ENCODE peak calls at places on chromosomes 2 and 18, in five cellular contexts. One of them, this sample, is unnamed. For H3K36me3, the result is how much of the 10 kb centered on the place peaks cover.

GRCh38 chr2:135409436-135409835 is 121.6 kb downstream of the ZRANB3 start:
- DNase-seq in HCT116: no peak
- DNase-seq in fibroblast of lung: no peak
- DNase-seq in pancreas: no peak
- DNase-seq in neural progenitor cell: no peak
- DNase-seq in this sample: no peak

GRCh38 chr2:230671117-230671516 is 41.5 kb upstream of the CAB39 start:
- DNase-seq in HCT116: no peak
- DNase-seq in fibroblast of lung: peak
- DNase-seq in pancreas: no peak
- DNase-seq in neural progenitor cell: no peak
- DNase-seq in this sample: peak

GRCh38 chr2:36550006-36550405 is 48.0 kb downstream of the FEZ2 start:
- DNase-seq in HCT116: no peak
- DNase-seq in fibroblast of lung: no peak
- DNase-seq in pancreas: no peak
- DNase-seq in neural progenitor cell: no peak
- DNase-seq in this sample: no peak

GRCh38 chr2:207156451-207157161 is 9.1 kb downstream of the KLF7 start:
- DNase-seq in HCT116: no peak
- DNase-seq in fibroblast of lung: peak
- DNase-seq in pancreas: no peak
- DNase-seq in neural progenitor cell: no peak
- DNase-seq in this sample: no peak

GRCh38 chr2:137367361-137367760 is 596.9 kb upstream of the HNMT start:
- DNase-seq in HCT116: no peak
- DNase-seq in fibroblast of lung: no peak
- DNase-seq in pancreas: no peak
- DNase-seq in neural progenitor cell: no peak
- DNase-seq in this sample: no peak

GRCh38 chr2:190786404-190787166 is 94.0 kb upstream of the GLS start:
- DNase-seq in HCT116: no peak
- DNase-seq in fibroblast of lung: no peak
- DNase-seq in pancreas: no peak
- DNase-seq in neural progenitor cell: no peak
- DNase-seq in this sample: no peak

GRCh38 chr2:42009657-42010580 is 37.9 kb upstream of the PKDCC start:
- DNase-seq in HCT116: no peak
- DNase-seq in fibroblast of lung: no peak
- DNase-seq in pancreas: no peak
- DNase-seq in neural progenitor cell: no peak
- DNase-seq in this sample: peak

GRCh38 chr2:74481961-74482800 is 617 bp downstream of the CCDC142 start:
- DNase-seq in HCT116: no peak
- DNase-seq in fibroblast of lung: no peak
- DNase-seq in pancreas: no peak
- DNase-seq in neural progenitor cell: peak
- DNase-seq in this sample: peak

GRCh38 chr2:70527447-70528080 is 26.1 kb downstream of the TGFA start:
- DNase-seq in HCT116: no peak
- DNase-seq in fibroblast of lung: no peak
- DNase-seq in pancreas: no peak
- DNase-seq in neural progenitor cell: no peak
- DNase-seq in this sample: no peak

GRCh38 chr2:79511320-79511951 is 1.4 kb upstream of the CTNNA2 start:
- DNase-seq in HCT116: no peak
- DNase-seq in fibroblast of lung: peak
- DNase-seq in pancreas: peak
- DNase-seq in neural progenitor cell: peak
- DNase-seq in this sample: no peak

GRCh38 chr18:68103561-68103960 is 587.0 kb upstream of the DSEL start:
- DNase-seq in HCT116: no peak
- DNase-seq in fibroblast of lung: no peak
- DNase-seq in pancreas: no peak
- DNase-seq in neural progenitor cell: no peak
- DNase-seq in this sample: no peak

GRCh38 chr2:216716109-216716508 is 20.8 kb upstream of the IGFBP5 start:
- DNase-seq in HCT116: no peak
- DNase-seq in fibroblast of lung: no peak
- DNase-seq in pancreas: no peak
- DNase-seq in neural progenitor cell: no peak
- DNase-seq in this sample: no peak

GRCh38 chr2:70954886-70955285 is 19.2 kb downstream of the ATP6V1B1 start:
- DNase-seq in HCT116: no peak
- DNase-seq in fibroblast of lung: no peak
- DNase-seq in pancreas: peak
- DNase-seq in neural progenitor cell: peak
- DNase-seq in this sample: no peak

GRCh38 chr2:43707255-43707654 is 31.0 kb upstream of the C1GALT1C1L start:
- DNase-seq in HCT116: no peak
- DNase-seq in fibroblast of lung: peak
- DNase-seq in pancreas: peak
- DNase-seq in neural progenitor cell: no peak
- DNase-seq in this sample: no peak

GRCh38 chr2:937530-937929 is 13.1 kb upstream of the SNTG2 start:
- DNase-seq in HCT116: no peak
- DNase-seq in fibroblast of lung: no peak
- DNase-seq in pancreas: no peak
- DNase-seq in neural progenitor cell: no peak
- DNase-seq in this sample: peak

GRCh38 chr2:229174794-229175529 is 96.1 kb downstream of the PID1 start:
- DNase-seq in HCT116: no peak
- DNase-seq in fibroblast of lung: peak
- DNase-seq in pancreas: no peak
- DNase-seq in neural progenitor cell: no peak
- DNase-seq in this sample: no peak

GRCh38 chr2:221571108-221571390 is 1.1 kb downstream of the EPHA4 start:
- DNase-seq in HCT116: no peak
- DNase-seq in fibroblast of lung: peak
- DNase-seq in pancreas: no peak
- DNase-seq in neural progenitor cell: no peak
- DNase-seq in this sample: no peak

GRCh38 chr2:201883559-201883958 is 77.2 kb downstream of the CDK15 start:
- DNase-seq in HCT116: no peak
- DNase-seq in fibroblast of lung: no peak
- DNase-seq in pancreas: no peak
- DNase-seq in neural progenitor cell: no peak
- DNase-seq in this sample: no peak

GRCh38 chr18:39751161-39751560 is 2185.6 kb upstream of the CELF4 start:
- DNase-seq in HCT116: no peak
- DNase-seq in fibroblast of lung: peak
- DNase-seq in pancreas: no peak
- DNase-seq in neural progenitor cell: no peak
- DNase-seq in this sample: no peak

GRCh38 chr18:79542213-79542612 is 137.4 kb upstream of the CTDP1 start:
- DNase-seq in HCT116: no peak
- DNase-seq in fibroblast of lung: no peak
- DNase-seq in pancreas: no peak
- DNase-seq in neural progenitor cell: no peak
- DNase-seq in this sample: no peak

GRCh38 chr18:36311026-36311570 is 13.6 kb downstream of the FHOD3 start:
- DNase-seq in HCT116: no peak
- DNase-seq in fibroblast of lung: no peak
- DNase-seq in pancreas: no peak
- DNase-seq in neural progenitor cell: no peak
- DNase-seq in this sample: no peak

GRCh38 chr2:144407262-144407661 is 112.7 kb downstream of the ZEB2 start:
- DNase-seq in HCT116: no peak
- DNase-seq in fibroblast of lung: no peak
- DNase-seq in pancreas: no peak
- DNase-seq in neural progenitor cell: no peak
- DNase-seq in this sample: no peak

GRCh38 chr2:142218471-142218870 is 87.7 kb upstream of the LRP1B start:
- DNase-seq in HCT116: no peak
- DNase-seq in fibroblast of lung: no peak
- DNase-seq in pancreas: no peak
- DNase-seq in neural progenitor cell: no peak
- DNase-seq in this sample: peak

GRCh38 chr18:53698907-53699306 is 525.6 kb downstream of the MBD2 start:
- DNase-seq in HCT116: no peak
- DNase-seq in fibroblast of lung: no peak
- DNase-seq in pancreas: no peak
- DNase-seq in neural progenitor cell: peak
- DNase-seq in this sample: peak

GRCh38 chr2:213080969-213081617 is 70.3 kb downstream of the IKZF2 start:
- DNase-seq in HCT116: no peak
- DNase-seq in fibroblast of lung: no peak
- DNase-seq in pancreas: no peak
- DNase-seq in neural progenitor cell: no peak
- DNase-seq in this sample: no peak

GRCh38 chr2:10132596-10132995 is 10.1 kb downstream of the RRM2 start:
- DNase-seq in HCT116: no peak
- DNase-seq in fibroblast of lung: no peak
- DNase-seq in pancreas: no peak
- DNase-seq in neural progenitor cell: no peak
- DNase-seq in this sample: peak
- H3K36me3 ChIP-seq in HCT116: under half
- H3K36me3 ChIP-seq in fibroblast of lung: under half
- H3K36me3 ChIP-seq in pancreas: under half
- H3K36me3 ChIP-seq in neural progenitor cell: under half
- H3K36me3 ChIP-seq in this sample: half or more

GRCh38 chr2:218271487-218271797 is 1.1 kb downstream of the PNKD start:
- DNase-seq in HCT116: no peak
- DNase-seq in fibroblast of lung: no peak
- DNase-seq in pancreas: no peak
- DNase-seq in neural progenitor cell: no peak
- DNase-seq in this sample: no peak
- H3K27ac ChIP-seq in HCT116: peak
- H3K27ac ChIP-seq in fibroblast of lung: peak
- H3K27ac ChIP-seq in pancreas: peak
- H3K27ac ChIP-seq in neural progenitor cell: no peak
- H3K27ac ChIP-seq in this sample: no peak

GRCh38 chr2:188292446-188293239 is 969 bp downstream of the GULP1 start:
- DNase-seq in HCT116: peak
- DNase-seq in fibroblast of lung: peak
- DNase-seq in pancreas: peak
- DNase-seq in neural progenitor cell: peak
- DNase-seq in this sample: peak
- H3K4me3 ChIP-seq in HCT116: peak
- H3K4me3 ChIP-seq in fibroblast of lung: peak
- H3K4me3 ChIP-seq in pancreas: peak
- H3K4me3 ChIP-seq in neural progenitor cell: peak
- H3K4me3 ChIP-seq in this sample: peak

DNA sequence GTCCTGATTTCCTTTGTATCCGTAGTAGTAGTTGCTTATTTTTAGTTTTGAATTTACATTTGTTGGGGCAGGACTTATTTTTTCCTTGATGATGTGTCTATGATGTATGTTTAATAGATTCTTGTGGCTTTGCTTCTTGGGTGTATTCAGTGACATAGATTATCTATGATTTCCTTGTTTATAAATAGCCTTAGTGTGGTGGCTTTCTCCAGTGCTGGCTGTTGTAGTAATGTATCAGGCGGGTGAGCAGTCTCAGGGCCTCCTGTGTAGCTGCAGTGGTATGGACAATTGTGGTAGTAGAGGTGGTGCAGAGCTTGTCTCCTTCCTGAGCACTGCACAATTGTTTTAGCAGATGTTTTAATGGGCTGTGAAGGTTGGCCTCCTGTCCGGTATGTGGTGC is 60.5 kb downstream of the SMCHD1 start:
- DNase-seq in HCT116: no peak
- DNase-seq in fibroblast of lung: peak
- DNase-seq in pancreas: no peak
- DNase-seq in neural progenitor cell: no peak
- DNase-seq in this sample: no peak
- H3K36me3 ChIP-seq in HCT116: under half
- H3K36me3 ChIP-seq in fibroblast of lung: under half
- H3K36me3 ChIP-seq in pancreas: under half
- H3K36me3 ChIP-seq in neural progenitor cell: under half
- H3K36me3 ChIP-seq in this sample: half or more

GRCh38 chr18:44855681-44856080 is 175.0 kb downstream of the SETBP1 start:
- DNase-seq in HCT116: no peak
- DNase-seq in fibroblast of lung: no peak
- DNase-seq in pancreas: no peak
- DNase-seq in neural progenitor cell: no peak
- DNase-seq in this sample: no peak
- H3K27ac ChIP-seq in HCT116: no peak
- H3K27ac ChIP-seq in fibroblast of lung: no peak
- H3K27ac ChIP-seq in pancreas: no peak
- H3K27ac ChIP-seq in neural progenitor cell: no peak
- H3K27ac ChIP-seq in this sample: no peak

GRCh38 chr2:38037325-38037724 is 38.6 kb downstream of the CYP1B1 start:
- DNase-seq in HCT116: no peak
- DNase-seq in fibroblast of lung: no peak
- DNase-seq in pancreas: no peak
- DNase-seq in neural progenitor cell: no peak
- DNase-seq in this sample: no peak
- H3K4me3 ChIP-seq in HCT116: no peak
- H3K4me3 ChIP-seq in fibroblast of lung: no peak
- H3K4me3 ChIP-seq in pancreas: no peak
- H3K4me3 ChIP-seq in neural progenitor cell: no peak
- H3K4me3 ChIP-seq in this sample: no peak

GRCh38 chr2:38497670-38498037 is 105.1 kb downstream of the HNRNPLL start:
- DNase-seq in HCT116: no peak
- DNase-seq in fibroblast of lung: no peak
- DNase-seq in pancreas: no peak
- DNase-seq in neural progenitor cell: no peak
- DNase-seq in this sample: no peak
- H3K36me3 ChIP-seq in HCT116: under half
- H3K36me3 ChIP-seq in fibroblast of lung: under half
- H3K36me3 ChIP-seq in pancreas: under half
- H3K36me3 ChIP-seq in neural progenitor cell: under half
- H3K36me3 ChIP-seq in this sample: under half

This sample was measured in SJSA1.